ENCODE peak calls at places on chromosomes 1 and 21, in five cellular contexts. N is CD4-positive, alpha-beta T cell; X is HCT116; S is IMR-90; J is mammary epithelial cell. C is an unnamed sample.

GRCh38 chr1:111880866-111881837 is 108.3 kb downstream of the KCND3 start:
- DNase-seq in N (no peak), X (no peak), S (no peak), J (no peak), C (no peak)

GRCh38 chr1:32619701-32620485 is 30.5 kb downstream of the ZBTB8OS start:
- DNase-seq in N (no peak), X (no peak), S (peak), J (no peak), C (no peak)

GRCh38 chr1:1794999-1795398 is 16.7 kb upstream of the NADK start:
- DNase-seq in N (no peak), X (no peak), S (no peak), J (no peak), C (no peak)

GRCh38 chr1:23422313-23422877 is 2.2 kb downstream of the TCEA3 start:
- DNase-seq in N (peak), X (no peak), S (peak), J (peak), C (no peak)

GRCh38 chr1:234853906-234854647 is 244.1 kb upstream of the IRF2BP2 start:
- DNase-seq in N (no peak), X (no peak), S (peak), J (peak), C (no peak)

GRCh38 chr1:201535046-201535777 is 3.7 kb upstream of the NAV1 start:
- DNase-seq in N (no peak), X (peak), S (peak), J (peak), C (no peak)

GRCh38 chr1:62746086-62746808 is 37.7 kb upstream of the ATG4C start:
- DNase-seq in N (no peak), X (peak), S (peak), J (peak), C (peak)

GRCh38 chr1:34980715-34981114 is 4.4 kb downstream of the TMEM35B start:
- DNase-seq in N (no peak), X (no peak), S (no peak), J (no peak), C (no peak)

GRCh38 chr1:206422525-206422924 is 47.8 kb upstream of the IKBKE start:
- DNase-seq in N (no peak), X (no peak), S (no peak), J (no peak), C (no peak)

GRCh38 chr1:108643492-108644333 is 17.2 kb downstream of the HENMT1 start:
- DNase-seq in N (peak), X (peak), S (peak), J (peak), C (peak)

GRCh38 chr1:99119193-99119592 is 114.5 kb upstream of the PLPPR5 start:
- DNase-seq in N (no peak), X (no peak), S (no peak), J (no peak), C (no peak)

GRCh38 chr1:76336951-76337371 is 262.4 kb downstream of the ST6GALNAC3 start:
- DNase-seq in N (no peak), X (no peak), S (peak), J (no peak), C (no peak)

GRCh38 chr1:27560271-27561125 is 43.4 kb downstream of the AHDC1 start:
- DNase-seq in N (no peak), X (no peak), S (no peak), J (no peak), C (no peak)

GRCh38 chr1:210400043-210400840 is 71.5 kb downstream of the HHAT start:
- DNase-seq in N (peak), X (peak), S (peak), J (peak), C (peak)

GRCh38 chr1:183432548-183432875 is 14.3 kb upstream of the NMNAT2 start:
- DNase-seq in N (no peak), X (peak), S (no peak), J (peak), C (peak)

GRCh38 chr1:1797731-1798341 is 19.6 kb upstream of the NADK start:
- DNase-seq in N (no peak), X (no peak), S (no peak), J (no peak), C (no peak)

GRCh38 chr1:67855944-67856343 is 22.7 kb upstream of the GNG12 start:
- DNase-seq in N (no peak), X (no peak), S (peak), J (no peak), C (no peak)

GRCh38 chr1:36609241-36610027 is 126.7 kb upstream of the CSF3R start:
- DNase-seq in N (no peak), X (peak), S (peak), J (peak), C (peak)

GRCh38 chr1:176552217-176552974 is 89.4 kb downstream of the PAPPA2 start:
- DNase-seq in N (no peak), X (no peak), S (no peak), J (no peak), C (no peak)

GRCh38 chr1:212558665-212559480 is 49.7 kb upstream of the ATF3 start:
- DNase-seq in N (peak), X (peak), S (peak), J (peak), C (peak)

GRCh38 chr1:212560933-212561460 is 47.6 kb upstream of the ATF3 start:
- DNase-seq in N (no peak), X (no peak), S (no peak), J (no peak), C (no peak)

GRCh38 chr1:212559929-212560328 is 48.6 kb upstream of the ATF3 start:
- DNase-seq in N (no peak), X (no peak), S (no peak), J (no peak), C (no peak)

GRCh38 chr1:212562771-212563170 is 45.8 kb upstream of the ATF3 start:
- DNase-seq in N (no peak), X (no peak), S (no peak), J (no peak), C (no peak)

GRCh38 chr1:212561501-212561931 is 47.0 kb upstream of the ATF3 start:
- DNase-seq in N (no peak), X (peak), S (peak), J (peak), C (no peak)
- H3K27ac ChIP-seq in N (no peak), X (peak), S (peak), J (no peak), C (no peak)

DNA sequence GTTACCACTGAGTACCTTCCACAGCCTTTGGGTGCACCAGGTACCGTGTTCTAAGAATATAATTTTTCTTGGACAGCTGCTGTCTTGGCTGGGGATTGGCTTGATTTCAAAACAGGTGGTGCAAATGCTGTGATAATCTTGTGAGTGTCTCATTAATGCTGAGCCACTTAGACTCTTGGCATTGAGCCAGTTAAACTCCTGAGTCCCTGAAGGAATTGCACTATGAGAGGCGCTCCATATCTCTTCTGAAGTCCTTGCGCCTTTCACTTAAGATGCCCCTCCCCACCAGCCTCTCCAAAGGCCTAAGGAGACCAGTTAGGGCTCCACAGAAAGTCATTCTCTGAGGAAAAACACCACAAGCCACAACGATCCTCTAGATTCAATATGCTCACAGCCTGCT is 51.0 kb downstream of the BACH1 start:
- DNase-seq in N (no peak), X (no peak), S (no peak), J (no peak), C (no peak)
- TF ChIP-seq CTCF in N (no peak), X (no peak), S (no peak), J (no peak), C (no peak)

DNA sequence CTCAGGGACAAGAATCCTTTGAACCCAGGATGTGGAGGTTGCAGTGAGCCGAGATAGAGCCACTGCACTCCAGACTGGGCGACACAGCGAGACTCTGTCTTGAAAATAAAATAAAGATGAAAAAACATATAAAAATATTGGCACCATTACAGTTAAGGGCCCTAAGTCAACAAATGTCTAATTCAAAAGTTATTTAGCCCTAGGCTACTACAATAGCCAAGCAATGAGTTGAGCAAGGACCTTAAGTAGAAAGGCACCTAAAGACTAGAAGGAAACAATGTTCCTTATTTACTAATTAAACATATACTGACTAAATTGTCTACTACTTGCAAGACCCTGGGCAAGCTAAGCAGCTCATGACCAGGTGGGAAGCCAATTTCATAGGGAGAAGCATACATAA is 4.1 kb downstream of the PIK3R3 start:
- DNase-seq in N (no peak), X (no peak), S (peak), J (peak), C (peak)
- H3K27ac ChIP-seq in N (no peak), X (no peak), S (no peak), J (no peak), C (peak)

DNA sequence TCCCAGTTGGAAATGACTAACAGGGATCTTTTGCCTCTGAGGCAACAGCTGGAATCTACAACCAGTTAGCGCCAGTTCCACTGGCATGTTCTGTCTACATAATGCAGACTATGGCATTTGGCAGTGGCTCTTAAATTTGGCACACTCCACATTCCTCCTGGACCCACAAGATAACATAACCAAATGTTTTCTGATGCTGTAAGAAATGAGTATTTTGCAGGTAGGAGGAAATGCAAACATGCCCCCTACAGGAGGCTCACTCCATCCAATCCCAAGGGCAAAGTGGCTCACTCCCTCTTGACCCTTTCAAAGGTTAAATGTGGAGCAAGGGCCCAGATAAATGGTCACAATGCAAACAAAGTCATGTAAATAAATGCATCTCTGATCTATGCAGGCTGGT is 129.2 kb upstream of the PROX1 start:
- DNase-seq in N (no peak), X (no peak), S (no peak), J (no peak), C (no peak)
- TF ChIP-seq CTCF in N (no peak), X (no peak), S (no peak), J (no peak), C (no peak)

DNA sequence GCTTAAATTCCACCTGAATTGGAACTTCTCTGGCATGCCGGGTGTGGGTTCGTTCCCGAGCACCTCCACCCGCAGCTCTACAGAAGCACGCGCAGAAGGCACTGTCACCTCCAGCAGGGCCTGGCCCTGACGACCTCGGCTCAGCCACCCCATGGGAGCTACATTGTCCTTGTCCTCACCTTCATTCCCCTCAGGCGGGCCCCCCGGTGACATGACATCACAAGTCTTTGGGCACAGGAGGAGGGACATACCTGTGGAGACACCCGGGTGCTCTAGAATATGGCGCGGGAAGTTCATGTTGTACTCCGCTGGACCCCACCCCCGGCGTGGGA is 37.4 kb downstream of the UMODL1 start:
- DNase-seq in N (no peak), X (no peak), S (no peak), J (no peak), C (no peak)
- H3K27ac ChIP-seq in N (no peak), X (no peak), S (no peak), J (no peak), C (no peak)

GRCh38 chr1:8025671-8026144 is 401 bp downstream of the ERRFI1 start:
- DNase-seq in N (no peak), X (no peak), S (no peak), J (no peak), C (no peak)

GRCh38 chr1:8026153-8026975 is at the start of gene ERRFI1:
- DNase-seq in N (peak), X (peak), S (peak), J (peak), C (peak)

GRCh38 chr1:8026976-8027747 is 1.1 kb upstream of the ERRFI1 start:
- DNase-seq in N (no peak), X (no peak), S (peak), J (no peak), C (no peak)

GRCh38 chr1:8025061-8025670 is 943 bp downstream of the ERRFI1 start:
- DNase-seq in N (no peak), X (no peak), S (no peak), J (peak), C (no peak)

DNA sequence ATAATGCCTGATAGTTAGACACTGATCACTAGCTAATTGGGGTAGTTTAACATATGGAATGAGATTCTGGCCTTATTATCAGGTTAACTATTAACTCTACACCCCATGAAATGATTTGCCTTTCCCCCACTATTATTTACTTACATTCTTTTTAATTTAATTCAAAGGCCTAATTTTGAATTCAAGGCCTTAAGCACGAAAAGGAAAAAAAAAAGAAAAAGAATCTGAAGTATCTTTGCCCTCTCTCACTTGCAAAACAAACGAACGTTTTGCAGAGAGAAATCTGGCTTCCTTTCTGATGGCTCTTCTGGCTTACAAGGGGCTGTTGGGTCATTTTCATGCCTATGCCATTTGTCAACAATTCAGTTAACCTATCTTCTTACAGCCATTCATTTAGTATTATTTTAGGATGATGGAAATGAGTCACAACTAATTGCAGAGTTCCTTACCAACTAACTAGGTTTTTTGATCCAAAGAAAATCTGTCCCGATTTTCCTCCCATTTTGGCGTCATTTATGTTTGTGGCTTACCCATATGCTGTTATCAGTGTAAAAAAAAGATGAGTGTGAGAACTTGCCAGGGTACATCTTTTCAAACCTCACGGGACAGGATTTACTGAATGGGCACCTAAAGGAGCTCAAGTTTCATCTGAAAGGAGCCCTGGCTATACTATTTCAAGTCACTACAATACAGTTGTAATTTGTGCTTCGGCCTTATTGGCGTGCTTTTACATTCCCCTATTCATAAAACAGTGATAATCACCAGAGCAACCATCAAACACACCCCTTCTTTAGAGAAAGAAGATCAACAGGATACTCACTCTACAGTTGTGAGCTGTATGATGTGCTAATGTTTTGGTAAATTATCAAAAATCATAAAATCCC is 1.9 kb upstream of the ERRFI1 start:
- DNase-seq in N (no peak), X (no peak), S (peak), J (peak), C (no peak)
- TF ChIP-seq CTCF in N (no peak), X (no peak), S (no peak), J (no peak), C (no peak)

DNA sequence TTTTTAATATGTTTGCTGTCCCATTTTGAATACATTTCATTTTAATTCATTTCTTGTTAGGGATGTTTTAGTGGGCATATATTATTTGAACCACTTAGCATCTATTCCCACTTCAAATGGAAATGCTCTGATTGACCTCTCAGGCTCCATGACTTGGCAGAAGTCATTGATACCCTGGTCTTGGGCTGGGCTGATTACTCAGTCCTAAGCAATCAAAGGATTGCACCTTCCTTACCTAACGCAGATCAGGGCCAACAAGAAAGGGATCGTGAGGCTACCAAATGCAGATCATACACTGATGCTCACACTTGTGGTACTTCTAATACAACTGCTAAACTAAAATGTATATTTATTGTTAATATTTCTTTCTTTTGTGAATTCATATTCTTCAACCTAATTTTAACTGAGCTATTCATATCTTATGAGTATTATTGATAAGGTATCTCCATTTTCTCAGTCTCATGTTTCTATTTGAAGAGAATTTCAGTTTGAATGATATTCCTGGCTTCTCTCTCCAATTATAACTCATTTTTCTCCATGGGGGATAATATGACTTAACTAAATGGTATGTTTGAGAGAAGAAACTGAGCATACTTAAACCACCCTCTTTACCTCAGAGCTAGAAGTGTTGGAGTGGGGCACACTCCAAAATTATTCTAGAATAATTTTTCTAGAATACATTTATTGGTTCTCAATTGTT is 615.5 kb upstream of the ADAMTS5 start:
- DNase-seq in N (no peak), X (no peak), S (peak), J (peak), C (no peak)
- H3K27ac ChIP-seq in N (no peak), X (no peak), S (no peak), J (peak), C (no peak)

GRCh38 chr21:21101911-21102310 is 103.7 kb downstream of the NCAM2 start:
- DNase-seq in N (no peak), X (no peak), S (peak), J (no peak), C (peak)
- TF ChIP-seq CTCF in N (no peak), X (no peak), S (peak), J (no peak), C (no peak)